ENCODE peak calls at places on chromosomes 13 and 19, in nine cellular contexts. O is choroid plexus epithelial cell, X is osteoblast, J is WTC11, I is cardiac muscle cell, B is heart left ventricle, P is suprapubic skin, K is fibroblast of pulmonary artery, W is kidney epithelial cell. C is an unnamed sample.

GRCh38 chr19:29810504-29810871 is 1.3 kb upstream of the CCNE1 start:
- DNase-seq in O (peak), X (no peak), J (no peak), I (no peak), B (peak), P (no peak), K (no peak), W (no peak), C (no peak)

GRCh38 chr13:107976628-107977027 is 238.7 kb downstream of the LIG4 start:
- DNase-seq in O (no peak), X (no peak), J (no peak), I (no peak), B (no peak), P (no peak), K (no peak), W (no peak), C (no peak)

GRCh38 chr13:75685239-75685697 is 49.1 kb downstream of the LMO7 start:
- DNase-seq in O (peak), X (no peak), J (no peak), I (peak), B (no peak), P (no peak), K (peak), W (peak), C (no peak)

GRCh38 chr19:6402058-6402457 is 9.1 kb upstream of the GTF2F1 start:
- DNase-seq in O (no peak), X (no peak), J (no peak), I (no peak), B (no peak), P (no peak), K (no peak), W (no peak), C (no peak)

GRCh38 chr19:29771708-29772415 is 39.9 kb upstream of the CCNE1 start:
- DNase-seq in O (peak), X (peak), J (peak), I (peak), B (peak), P (no peak), K (peak), W (peak), C (peak)

GRCh38 chr13:109989686-109990085 is 203.3 kb upstream of the IRS2 start:
- DNase-seq in O (peak), X (no peak), J (no peak), I (peak), B (no peak), P (no peak), K (peak), W (no peak), C (no peak)

GRCh38 chr13:48000559-48001126 is 430 bp downstream of the SUCLA2 start:
- DNase-seq in O (peak), X (peak), J (peak), I (no peak), B (peak), P (no peak), K (no peak), W (no peak), C (no peak)

GRCh38 chr13:27489456-27489855 is 39.1 kb upstream of the MTIF3 start:
- DNase-seq in O (no peak), X (no peak), J (no peak), I (no peak), B (no peak), P (no peak), K (no peak), W (no peak), C (no peak)

GRCh38 chr13:90293793-90294361 is 1053.6 kb upstream of the MIR17HG start:
- DNase-seq in O (no peak), X (no peak), J (no peak), I (no peak), B (no peak), P (no peak), K (no peak), W (no peak), C (no peak)

GRCh38 chr19:31127132-31127967 is 221.9 kb downstream of the TSHZ3 start:
- DNase-seq in O (peak), X (peak), J (no peak), I (peak), B (no peak), P (no peak), K (peak), W (peak), C (no peak)

GRCh38 chr19:4495471-4495870 is 22.8 kb downstream of the PLIN4 start:
- DNase-seq in O (no peak), X (peak), J (peak), I (no peak), B (no peak), P (no peak), K (no peak), W (no peak), C (no peak)
- TF ChIP-seq CTCF in O (peak), X (no peak), J (no peak), I (no peak), B (no peak), P (no peak), K (peak), W (peak), C (no peak)

GRCh38 chr19:47226426-47227346 is 4.3 kb downstream of the BBC3 start:
- DNase-seq in O (peak), X (peak), J (no peak), I (peak), B (peak), P (peak), K (peak), W (no peak), C (peak)

GRCh38 chr19:47228168-47228936 is 2.6 kb downstream of the BBC3 start:
- DNase-seq in O (no peak), X (peak), J (peak), I (no peak), B (peak), P (peak), K (no peak), W (no peak), C (peak)

GRCh38 chr19:47227347-47228167 is 3.4 kb downstream of the BBC3 start:
- DNase-seq in O (peak), X (peak), J (peak), I (peak), B (peak), P (peak), K (peak), W (peak), C (peak)

GRCh38 chr19:47228937-47229673 is 1.9 kb downstream of the BBC3 start:
- DNase-seq in O (peak), X (peak), J (no peak), I (no peak), B (no peak), P (no peak), K (peak), W (no peak), C (no peak)

DNA sequence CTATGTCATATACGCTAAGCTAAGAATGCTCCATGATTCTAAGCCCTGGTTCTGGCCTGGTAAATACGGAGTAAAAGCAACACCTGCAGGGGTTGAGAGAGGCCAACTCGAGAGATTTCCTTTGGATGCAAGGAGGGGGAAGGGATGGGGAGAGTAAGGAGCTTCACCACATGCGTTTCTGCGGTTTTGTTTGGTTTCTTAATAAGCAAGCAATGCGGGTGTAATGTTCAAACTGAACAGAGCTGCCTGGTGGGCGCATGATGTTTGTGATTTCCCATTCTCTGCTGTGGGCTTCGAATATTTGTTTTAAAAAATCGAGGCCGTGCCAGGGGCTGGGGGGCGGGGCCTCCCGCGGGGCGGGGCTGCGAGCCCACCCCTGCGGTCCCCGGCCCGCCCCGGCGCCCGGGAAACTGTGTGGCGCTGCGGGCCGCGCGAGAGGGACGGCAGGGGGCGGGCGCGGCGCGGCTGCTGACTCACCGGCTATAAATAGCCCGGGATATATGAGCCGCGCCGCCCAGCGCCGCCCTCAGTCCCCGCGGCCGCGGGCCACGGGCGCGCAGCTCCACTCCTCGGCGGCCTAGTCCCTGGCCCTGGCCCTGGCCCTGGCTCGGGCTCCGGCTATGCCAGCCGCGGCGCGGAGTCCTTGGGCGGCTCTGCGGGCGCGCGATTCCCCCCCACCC is 5.1 kb downstream of the BBC3 start:
- DNase-seq in O (peak), X (peak), J (peak), I (peak), B (peak), P (peak), K (peak), W (no peak), C (peak)
- TF ChIP-seq CTCF in O (peak), X (no peak), J (no peak), I (peak), B (peak), P (no peak), K (no peak), W (no peak), C (peak)

DNA sequence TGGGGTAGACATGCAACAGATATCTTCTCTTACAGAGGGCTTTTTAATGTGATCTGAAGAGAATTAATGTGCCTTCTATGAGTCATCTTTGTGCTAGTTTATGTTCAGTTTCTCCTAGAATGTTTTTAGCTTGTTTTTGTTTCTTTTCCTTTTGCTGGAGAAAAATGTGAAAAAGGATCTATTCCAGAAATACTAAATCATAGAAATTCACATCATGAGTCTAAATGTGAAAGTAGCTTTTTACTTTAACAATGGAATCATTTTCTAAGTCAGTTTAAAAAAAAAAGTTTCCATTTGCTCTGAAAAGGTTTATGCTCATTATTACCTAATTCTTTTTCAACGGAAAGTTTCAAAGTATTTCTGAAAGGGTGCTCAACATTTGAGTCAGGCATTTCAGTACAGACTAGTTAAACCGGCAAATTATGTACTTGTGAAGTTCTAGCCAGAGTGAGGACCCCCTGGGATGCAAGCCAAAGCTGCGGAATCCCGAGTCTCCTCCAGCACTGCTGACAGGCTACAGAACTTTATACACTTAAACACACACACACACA is 72.9 kb downstream of the SPATA13 start:
- DNase-seq in O (peak), X (no peak), J (peak), I (peak), B (no peak), P (no peak), K (peak), W (no peak), C (no peak)
- TF ChIP-seq CTCF in O (no peak), X (no peak), J (no peak), I (no peak), B (no peak), P (no peak), K (no peak), W (no peak), C (no peak)

GRCh38 chr13:78238911-78239310 is 320.3 kb upstream of the EDNRB start:
- DNase-seq in O (peak), X (no peak), J (no peak), I (no peak), B (no peak), P (no peak), K (peak), W (no peak), C (no peak)

GRCh38 chr13:78239681-78240080 is 321.1 kb upstream of the EDNRB start:
- DNase-seq in O (no peak), X (no peak), J (no peak), I (no peak), B (no peak), P (no peak), K (no peak), W (no peak), C (no peak)

GRCh38 chr13:78247362-78247761 is 328.7 kb upstream of the EDNRB start:
- DNase-seq in O (no peak), X (no peak), J (no peak), I (no peak), B (no peak), P (no peak), K (no peak), W (no peak), C (no peak)

DNA sequence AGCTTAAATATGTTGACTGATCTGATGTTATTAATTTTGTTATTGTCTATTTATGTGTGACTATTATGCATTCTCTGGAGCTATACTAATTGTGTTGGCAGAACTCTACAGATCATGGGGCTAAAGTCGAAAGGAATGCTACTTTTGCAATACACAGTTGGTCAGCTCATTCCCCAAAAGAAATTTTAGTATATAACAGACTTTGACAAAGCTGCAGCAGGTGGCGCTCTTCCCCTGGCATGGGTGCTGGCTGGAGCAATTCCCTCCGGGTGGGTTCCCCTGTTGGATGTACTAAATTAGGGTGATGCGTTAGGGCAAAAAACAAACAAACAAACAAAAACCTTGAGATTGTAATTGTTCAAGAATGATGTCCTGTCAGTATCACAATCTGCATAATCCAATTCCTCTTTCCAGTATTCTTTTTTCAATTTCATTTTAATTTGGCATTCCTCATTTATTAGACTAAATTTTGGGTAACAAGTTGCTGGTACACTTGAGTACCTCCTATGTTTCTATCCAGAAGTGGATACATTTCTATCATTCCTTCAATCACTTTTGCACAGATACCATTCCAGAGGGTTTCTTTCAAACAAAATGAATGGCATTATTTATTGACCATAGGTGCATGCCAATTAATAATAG is 322.8 kb upstream of the EDNRB start:
- DNase-seq in O (peak), X (peak), J (peak), I (peak), B (no peak), P (no peak), K (peak), W (no peak), C (peak)
- TF ChIP-seq CTCF in O (peak), X (peak), J (peak), I (peak), B (peak), P (no peak), K (peak), W (peak), C (peak)

GRCh38 chr13:23711355-23711754 is 141.1 kb downstream of the TNFRSF19 start:
- DNase-seq in O (no peak), X (no peak), J (no peak), I (no peak), B (no peak), P (no peak), K (no peak), W (no peak), C (no peak)

GRCh38 chr13:23705578-23705977 is 135.4 kb downstream of the TNFRSF19 start:
- DNase-seq in O (peak), X (peak), J (no peak), I (peak), B (no peak), P (no peak), K (peak), W (no peak), C (no peak)

GRCh38 chr13:23710366-23710765 is 140.2 kb downstream of the TNFRSF19 start:
- DNase-seq in O (no peak), X (no peak), J (no peak), I (no peak), B (no peak), P (no peak), K (no peak), W (no peak), C (no peak)

GRCh38 chr13:23709521-23709920 is 139.3 kb downstream of the TNFRSF19 start:
- DNase-seq in O (peak), X (peak), J (no peak), I (no peak), B (no peak), P (no peak), K (no peak), W (no peak), C (no peak)

DNA sequence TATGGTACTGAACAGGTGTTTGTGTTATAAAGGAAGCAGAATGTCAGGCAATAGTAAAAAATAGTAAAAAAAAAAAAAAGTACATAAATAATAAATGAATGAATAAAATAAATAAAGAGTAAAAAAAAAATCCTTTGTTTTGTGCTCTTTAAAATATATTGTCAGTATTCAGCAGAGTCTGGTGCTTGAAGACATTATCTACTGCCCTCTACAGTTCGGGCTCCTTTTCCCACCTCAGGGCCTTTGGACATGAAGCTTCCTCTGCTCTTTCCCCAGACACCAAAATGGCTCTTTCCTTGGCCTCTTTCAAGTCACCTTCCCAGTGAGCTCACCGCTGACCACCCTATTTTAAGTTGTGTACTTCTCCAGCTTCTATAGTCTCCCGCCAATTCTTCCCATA is 137.5 kb downstream of the TNFRSF19 start:
- DNase-seq in O (peak), X (no peak), J (no peak), I (peak), B (no peak), P (no peak), K (peak), W (no peak), C (no peak)
- TF ChIP-seq CTCF in O (peak), X (peak), J (no peak), I (peak), B (peak), P (no peak), K (peak), W (peak), C (peak)

GRCh38 chr13:23107665-23108064 is 73.1 kb upstream of the SGCG start:
- DNase-seq in O (no peak), X (no peak), J (no peak), I (no peak), B (no peak), P (no peak), K (no peak), W (no peak), C (no peak)
- TF ChIP-seq CTCF in O (no peak), X (no peak), J (no peak), I (no peak), B (no peak), P (no peak), K (no peak), W (no peak), C (no peak)

DNA sequence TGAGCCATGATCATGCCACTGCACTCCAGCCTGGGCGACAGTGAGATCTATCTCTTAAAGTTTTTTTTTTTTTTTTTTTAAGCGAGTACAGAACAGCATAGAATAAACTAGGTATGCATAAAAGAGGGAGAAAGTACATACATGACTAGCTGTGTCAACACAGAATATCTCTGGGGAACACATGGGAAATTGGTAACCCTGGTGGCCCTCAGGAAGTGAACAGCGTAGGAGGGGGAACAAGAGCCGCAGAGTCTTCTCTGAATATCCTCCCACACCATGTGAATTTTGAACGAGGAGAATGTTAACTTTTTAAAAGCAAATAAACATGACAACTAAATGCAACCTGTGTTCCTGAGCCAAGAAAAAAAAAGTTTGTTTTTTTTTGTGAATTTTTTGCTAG is 15.2 kb downstream of the PHLDB3 start:
- DNase-seq in O (peak), X (peak), J (no peak), I (no peak), B (no peak), P (no peak), K (no peak), W (no peak), C (no peak)
- TF ChIP-seq CTCF in O (no peak), X (no peak), J (no peak), I (no peak), B (no peak), P (no peak), K (no peak), W (no peak), C (no peak)

GRCh38 chr19:52566121-52566520 is 4.0 kb upstream of the ZNF701 start:
- DNase-seq in O (no peak), X (no peak), J (no peak), I (no peak), B (no peak), P (no peak), K (no peak), W (no peak), C (no peak)

GRCh38 chr19:52566588-52566987 is 3.5 kb upstream of the ZNF701 start:
- DNase-seq in O (peak), X (no peak), J (no peak), I (peak), B (no peak), P (no peak), K (peak), W (no peak), C (no peak)

GRCh38 chr19:52567921-52568320 is 2.2 kb upstream of the ZNF701 start:
- DNase-seq in O (no peak), X (no peak), J (no peak), I (no peak), B (no peak), P (no peak), K (no peak), W (no peak), C (no peak)

DNA sequence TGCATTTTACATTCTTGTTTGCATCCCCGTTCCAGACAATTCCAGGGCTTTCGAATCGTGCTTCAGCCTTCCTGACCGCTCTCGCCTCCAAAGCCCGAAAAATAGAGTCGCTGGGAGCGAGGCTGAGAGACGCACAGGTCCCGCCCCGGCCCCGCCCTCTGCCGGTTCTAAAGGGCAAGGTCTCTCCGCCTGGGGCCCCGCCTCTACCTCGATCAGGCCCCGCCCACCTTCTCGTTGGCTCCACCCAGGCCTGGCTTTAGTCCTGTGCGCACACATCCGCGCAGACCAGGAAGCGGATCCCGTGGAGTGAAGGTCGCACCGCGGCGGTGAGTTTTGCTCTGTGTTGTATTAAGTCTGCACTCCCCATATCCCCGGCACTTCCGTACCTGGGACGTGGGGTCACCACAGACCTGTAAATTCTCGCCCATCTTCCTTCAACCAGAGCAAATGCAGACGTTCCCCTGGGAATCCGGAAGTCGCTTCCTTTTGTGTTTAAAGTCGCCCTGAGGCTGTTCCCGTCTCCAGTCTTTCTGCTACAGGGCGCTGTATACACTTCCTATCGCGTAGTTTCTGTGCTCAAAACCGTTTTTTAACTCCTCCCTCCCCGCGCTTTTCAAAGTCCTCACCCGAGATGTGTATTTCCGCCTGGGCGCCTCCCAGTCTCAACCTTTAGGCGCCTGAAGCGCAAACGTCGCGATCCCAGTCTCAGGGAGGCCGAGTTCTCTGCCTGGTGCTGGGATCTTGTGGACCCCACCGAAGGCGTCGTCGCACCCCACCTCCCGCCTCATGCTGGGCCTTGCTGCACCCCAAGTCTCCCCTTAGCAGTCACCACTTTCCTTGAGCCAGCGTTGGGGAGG is at the start of gene ZNF701:
- DNase-seq in O (peak), X (peak), J (peak), I (peak), B (peak), P (peak), K (peak), W (peak), C (peak)
- TF ChIP-seq CTCF in O (peak), X (no peak), J (peak), I (peak), B (peak), P (no peak), K (no peak), W (peak), C (peak)

C was measured in left ventricle myocardium inferior.